ENCODE peak calls at places on chromosomes 13 and 19, in seven cellular contexts. One of them, this sample, is unnamed.

GRCh38 chr13:27658569-27658968 is 36.9 kb downstream of the POLR1D start:
- DNase-seq in AG10803: peak
- DNase-seq in fibroblast of pulmonary artery: peak
- DNase-seq in esophagus squamous epithelium: no peak
- DNase-seq in hepatocyte: no peak
- DNase-seq in tibial nerve: no peak
- DNase-seq in cardiac muscle cell: no peak
- DNase-seq in this sample: peak

GRCh38 chr19:19533826-19534225 is 4.2 kb upstream of the CILP2 start:
- DNase-seq in AG10803: no peak
- DNase-seq in fibroblast of pulmonary artery: no peak
- DNase-seq in esophagus squamous epithelium: no peak
- DNase-seq in hepatocyte: no peak
- DNase-seq in tibial nerve: no peak
- DNase-seq in cardiac muscle cell: no peak
- DNase-seq in this sample: no peak

GRCh38 chr13:58823701-58824100 is 1192.2 kb downstream of the PCDH17 start:
- DNase-seq in AG10803: no peak
- DNase-seq in fibroblast of pulmonary artery: no peak
- DNase-seq in esophagus squamous epithelium: no peak
- DNase-seq in hepatocyte: no peak
- DNase-seq in tibial nerve: no peak
- DNase-seq in cardiac muscle cell: no peak
- DNase-seq in this sample: no peak

GRCh38 chr19:53545271-53546065 is 7.5 kb downstream of the ZNF331 start:
- DNase-seq in AG10803: peak
- DNase-seq in fibroblast of pulmonary artery: no peak
- DNase-seq in esophagus squamous epithelium: no peak
- DNase-seq in hepatocyte: peak
- DNase-seq in tibial nerve: no peak
- DNase-seq in cardiac muscle cell: no peak
- DNase-seq in this sample: peak

GRCh38 chr19:56132316-56132822 is 8.7 kb upstream of the ZNF444 start:
- DNase-seq in AG10803: peak
- DNase-seq in fibroblast of pulmonary artery: peak
- DNase-seq in esophagus squamous epithelium: no peak
- DNase-seq in hepatocyte: peak
- DNase-seq in tibial nerve: no peak
- DNase-seq in cardiac muscle cell: peak
- DNase-seq in this sample: peak

GRCh38 chr19:15587663-15588062 is 27.4 kb upstream of the CYP4F8 start:
- DNase-seq in AG10803: no peak
- DNase-seq in fibroblast of pulmonary artery: no peak
- DNase-seq in esophagus squamous epithelium: no peak
- DNase-seq in hepatocyte: no peak
- DNase-seq in tibial nerve: no peak
- DNase-seq in cardiac muscle cell: no peak
- DNase-seq in this sample: no peak

GRCh38 chr13:34767778-34768177 is 174.3 kb upstream of the NBEA start:
- DNase-seq in AG10803: no peak
- DNase-seq in fibroblast of pulmonary artery: no peak
- DNase-seq in esophagus squamous epithelium: no peak
- DNase-seq in hepatocyte: no peak
- DNase-seq in tibial nerve: no peak
- DNase-seq in cardiac muscle cell: no peak
- DNase-seq in this sample: no peak

GRCh38 chr19:8355631-8356402 is 8.1 kb upstream of the ANGPTL4 start:
- DNase-seq in AG10803: peak
- DNase-seq in fibroblast of pulmonary artery: peak
- DNase-seq in esophagus squamous epithelium: no peak
- DNase-seq in hepatocyte: peak
- DNase-seq in tibial nerve: no peak
- DNase-seq in cardiac muscle cell: no peak
- DNase-seq in this sample: peak

GRCh38 chr19:55406869-55407624 is 541 bp downstream of the UBE2S start:
- DNase-seq in AG10803: peak
- DNase-seq in fibroblast of pulmonary artery: peak
- DNase-seq in esophagus squamous epithelium: no peak
- DNase-seq in hepatocyte: peak
- DNase-seq in tibial nerve: no peak
- DNase-seq in cardiac muscle cell: peak
- DNase-seq in this sample: no peak

GRCh38 chr19:6048808-6049405 is 61.4 kb downstream of the RFX2 start:
- DNase-seq in AG10803: peak
- DNase-seq in fibroblast of pulmonary artery: peak
- DNase-seq in esophagus squamous epithelium: no peak
- DNase-seq in hepatocyte: peak
- DNase-seq in tibial nerve: peak
- DNase-seq in cardiac muscle cell: peak
- DNase-seq in this sample: peak

GRCh38 chr19:39566064-39566463 is 26.1 kb upstream of the EID2 start:
- DNase-seq in AG10803: no peak
- DNase-seq in fibroblast of pulmonary artery: peak
- DNase-seq in esophagus squamous epithelium: no peak
- DNase-seq in hepatocyte: no peak
- DNase-seq in tibial nerve: no peak
- DNase-seq in cardiac muscle cell: peak
- DNase-seq in this sample: no peak

GRCh38 chr13:35549481-35549880 is 73.0 kb upstream of the MAB21L1 start:
- DNase-seq in AG10803: peak
- DNase-seq in fibroblast of pulmonary artery: peak
- DNase-seq in esophagus squamous epithelium: no peak
- DNase-seq in hepatocyte: no peak
- DNase-seq in tibial nerve: no peak
- DNase-seq in cardiac muscle cell: no peak
- DNase-seq in this sample: peak

GRCh38 chr13:60679928-60680693 is 283.1 kb downstream of the TDRD3 start:
- DNase-seq in AG10803: no peak
- DNase-seq in fibroblast of pulmonary artery: peak
- DNase-seq in esophagus squamous epithelium: no peak
- DNase-seq in hepatocyte: no peak
- DNase-seq in tibial nerve: no peak
- DNase-seq in cardiac muscle cell: no peak
- DNase-seq in this sample: no peak

GRCh38 chr19:44747739-44748425 is 626 bp upstream of the BCL3 start:
- DNase-seq in AG10803: peak
- DNase-seq in fibroblast of pulmonary artery: peak
- DNase-seq in esophagus squamous epithelium: no peak
- DNase-seq in hepatocyte: peak
- DNase-seq in tibial nerve: no peak
- DNase-seq in cardiac muscle cell: peak
- DNase-seq in this sample: peak

GRCh38 chr13:37107868-37108267 is 2.4 kb upstream of the CSNK1A1L start:
- DNase-seq in AG10803: no peak
- DNase-seq in fibroblast of pulmonary artery: no peak
- DNase-seq in esophagus squamous epithelium: no peak
- DNase-seq in hepatocyte: no peak
- DNase-seq in tibial nerve: no peak
- DNase-seq in cardiac muscle cell: no peak
- DNase-seq in this sample: no peak

GRCh38 chr19:35031072-35031881 is 1.0 kb downstream of the SCN1B start:
- DNase-seq in AG10803: peak
- DNase-seq in fibroblast of pulmonary artery: peak
- DNase-seq in esophagus squamous epithelium: no peak
- DNase-seq in hepatocyte: no peak
- DNase-seq in tibial nerve: no peak
- DNase-seq in cardiac muscle cell: peak
- DNase-seq in this sample: no peak

GRCh38 chr13:108733141-108733540 is 103.7 kb downstream of the MYO16 start:
- DNase-seq in AG10803: no peak
- DNase-seq in fibroblast of pulmonary artery: no peak
- DNase-seq in esophagus squamous epithelium: no peak
- DNase-seq in hepatocyte: no peak
- DNase-seq in tibial nerve: no peak
- DNase-seq in cardiac muscle cell: no peak
- DNase-seq in this sample: no peak

GRCh38 chr13:27830010-27830409 is 37.7 kb downstream of the GSX1 start:
- DNase-seq in AG10803: peak
- DNase-seq in fibroblast of pulmonary artery: peak
- DNase-seq in esophagus squamous epithelium: no peak
- DNase-seq in hepatocyte: peak
- DNase-seq in tibial nerve: no peak
- DNase-seq in cardiac muscle cell: peak
- DNase-seq in this sample: no peak

GRCh38 chr19:5048727-5049553 is 80.0 kb downstream of the KDM4B start:
- DNase-seq in AG10803: peak
- DNase-seq in fibroblast of pulmonary artery: peak
- DNase-seq in esophagus squamous epithelium: no peak
- DNase-seq in hepatocyte: peak
- DNase-seq in tibial nerve: no peak
- DNase-seq in cardiac muscle cell: no peak
- DNase-seq in this sample: peak

GRCh38 chr19:11964858-11965645 is at the start of gene ZNF763:
- DNase-seq in AG10803: peak
- DNase-seq in fibroblast of pulmonary artery: peak
- DNase-seq in esophagus squamous epithelium: peak
- DNase-seq in hepatocyte: peak
- DNase-seq in tibial nerve: peak
- DNase-seq in cardiac muscle cell: peak
- DNase-seq in this sample: peak

DNA sequence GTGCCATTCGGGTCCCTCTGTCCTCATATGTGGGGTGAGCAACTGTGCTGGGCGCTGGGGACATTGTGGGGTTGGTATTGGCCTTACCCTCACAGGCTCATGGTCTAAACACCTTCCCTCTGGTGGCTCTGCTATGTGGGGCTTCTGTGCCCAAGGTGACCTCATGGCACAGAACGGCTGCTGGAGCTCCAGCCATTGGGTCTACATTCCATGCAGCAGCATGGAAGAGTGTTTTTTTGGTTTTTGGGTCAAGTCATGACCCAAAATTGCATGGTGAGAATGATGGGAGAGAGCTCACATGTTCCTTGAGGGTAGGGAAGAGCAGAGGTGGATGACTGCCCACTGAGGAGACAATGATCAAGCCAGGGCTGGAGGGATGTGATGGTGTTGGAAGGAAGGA is 17.2 kb downstream of the PGLS start:
- DNase-seq in AG10803: no peak
- DNase-seq in fibroblast of pulmonary artery: no peak
- DNase-seq in esophagus squamous epithelium: no peak
- DNase-seq in hepatocyte: no peak
- DNase-seq in tibial nerve: no peak
- DNase-seq in cardiac muscle cell: no peak
- DNase-seq in this sample: no peak
- H3K4me3 ChIP-seq in AG10803: no peak
- H3K4me3 ChIP-seq in fibroblast of pulmonary artery: no peak
- H3K4me3 ChIP-seq in esophagus squamous epithelium: no peak
- H3K4me3 ChIP-seq in hepatocyte: no peak
- H3K4me3 ChIP-seq in tibial nerve: no peak
- H3K4me3 ChIP-seq in cardiac muscle cell: no peak
- H3K4me3 ChIP-seq in this sample: no peak

DNA sequence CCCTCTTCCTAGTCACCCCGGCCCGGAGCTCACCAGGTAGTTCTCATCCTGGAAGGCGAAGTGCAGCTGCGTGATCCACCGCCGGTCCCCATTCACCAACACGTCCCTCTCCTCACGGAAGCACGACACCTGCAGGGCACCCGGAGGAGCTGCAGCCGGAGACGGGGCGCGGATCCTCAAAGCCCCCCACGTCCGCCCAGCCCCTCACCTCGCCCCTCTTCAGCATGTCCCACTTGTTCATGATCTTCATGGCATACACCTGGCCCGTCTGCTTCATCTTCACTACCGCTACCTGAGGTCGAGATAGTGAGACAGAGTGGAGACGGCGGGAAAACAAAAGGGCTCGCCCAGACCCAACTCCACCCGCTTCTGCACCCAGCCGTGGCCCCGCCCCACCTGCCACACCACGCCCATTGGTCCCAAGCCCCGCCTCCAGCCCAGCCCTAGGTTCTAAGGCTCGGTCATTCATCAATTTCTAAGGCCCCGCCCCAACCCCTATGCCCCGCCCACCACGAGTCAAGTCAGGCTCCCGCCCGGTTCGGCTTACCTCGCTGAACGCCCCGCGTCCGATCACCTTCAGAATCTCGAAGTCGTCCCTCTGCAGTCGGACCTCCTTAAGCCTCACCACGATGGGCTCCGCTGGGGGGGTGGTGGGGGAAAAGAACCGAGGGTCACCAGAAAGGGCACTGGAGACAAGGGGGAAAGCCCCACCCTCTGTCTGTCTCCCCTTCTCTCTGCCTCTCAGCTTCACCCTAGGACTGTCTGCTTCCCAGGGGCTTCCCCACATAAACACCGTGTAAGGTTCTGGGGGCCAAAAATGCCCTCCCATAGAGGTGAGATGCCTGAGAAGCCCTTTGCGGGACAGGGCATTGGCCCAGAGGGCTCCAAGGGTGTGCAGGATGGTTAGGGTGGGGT is 2.8 kb downstream of the DMPK start:
- DNase-seq in AG10803: peak
- DNase-seq in fibroblast of pulmonary artery: peak
- DNase-seq in esophagus squamous epithelium: peak
- DNase-seq in hepatocyte: peak
- DNase-seq in tibial nerve: peak
- DNase-seq in cardiac muscle cell: peak
- DNase-seq in this sample: peak
- TF ChIP-seq CTCF in AG10803: peak
- TF ChIP-seq CTCF in fibroblast of pulmonary artery: peak
- TF ChIP-seq CTCF in esophagus squamous epithelium: peak
- TF ChIP-seq CTCF in hepatocyte: peak
- TF ChIP-seq CTCF in tibial nerve: peak
- TF ChIP-seq CTCF in cardiac muscle cell: peak
- TF ChIP-seq CTCF in this sample: peak

GRCh38 chr13:77521194-77521593 is 14.3 kb upstream of the SCEL start:
- DNase-seq in AG10803: no peak
- DNase-seq in fibroblast of pulmonary artery: no peak
- DNase-seq in esophagus squamous epithelium: no peak
- DNase-seq in hepatocyte: no peak
- DNase-seq in tibial nerve: no peak
- DNase-seq in cardiac muscle cell: no peak
- DNase-seq in this sample: peak

GRCh38 chr13:77522444-77522843 is 13.1 kb upstream of the SCEL start:
- DNase-seq in AG10803: no peak
- DNase-seq in fibroblast of pulmonary artery: no peak
- DNase-seq in esophagus squamous epithelium: no peak
- DNase-seq in hepatocyte: no peak
- DNase-seq in tibial nerve: no peak
- DNase-seq in cardiac muscle cell: no peak
- DNase-seq in this sample: no peak

GRCh38 chr13:77523386-77523785 is 12.1 kb upstream of the SCEL start:
- DNase-seq in AG10803: no peak
- DNase-seq in fibroblast of pulmonary artery: no peak
- DNase-seq in esophagus squamous epithelium: no peak
- DNase-seq in hepatocyte: no peak
- DNase-seq in tibial nerve: no peak
- DNase-seq in cardiac muscle cell: no peak
- DNase-seq in this sample: no peak

GRCh38 chr13:77521595-77522367 is 13.7 kb upstream of the SCEL start:
- DNase-seq in AG10803: peak
- DNase-seq in fibroblast of pulmonary artery: peak
- DNase-seq in esophagus squamous epithelium: no peak
- DNase-seq in hepatocyte: no peak
- DNase-seq in tibial nerve: no peak
- DNase-seq in cardiac muscle cell: no peak
- DNase-seq in this sample: peak

GRCh38 chr13:77523834-77524728 is 11.4 kb upstream of the SCEL start:
- DNase-seq in AG10803: no peak
- DNase-seq in fibroblast of pulmonary artery: no peak
- DNase-seq in esophagus squamous epithelium: no peak
- DNase-seq in hepatocyte: no peak
- DNase-seq in tibial nerve: no peak
- DNase-seq in cardiac muscle cell: no peak
- DNase-seq in this sample: no peak
- H3K4me3 ChIP-seq in AG10803: no peak
- H3K4me3 ChIP-seq in fibroblast of pulmonary artery: no peak
- H3K4me3 ChIP-seq in esophagus squamous epithelium: no peak
- H3K4me3 ChIP-seq in hepatocyte: no peak
- H3K4me3 ChIP-seq in tibial nerve: no peak
- H3K4me3 ChIP-seq in cardiac muscle cell: no peak
- H3K4me3 ChIP-seq in this sample: no peak

GRCh38 chr13:113951246-113951999 is 22.5 kb downstream of the C13orf46 start:
- DNase-seq in AG10803: peak
- DNase-seq in fibroblast of pulmonary artery: peak
- DNase-seq in esophagus squamous epithelium: peak
- DNase-seq in hepatocyte: peak
- DNase-seq in tibial nerve: peak
- DNase-seq in cardiac muscle cell: peak
- DNase-seq in this sample: peak
- TF ChIP-seq CTCF in AG10803: peak
- TF ChIP-seq CTCF in fibroblast of pulmonary artery: peak
- TF ChIP-seq CTCF in esophagus squamous epithelium: peak
- TF ChIP-seq CTCF in hepatocyte: peak
- TF ChIP-seq CTCF in tibial nerve: peak
- TF ChIP-seq CTCF in cardiac muscle cell: peak
- TF ChIP-seq CTCF in this sample: peak

This sample was measured in foreskin fibroblast.